ENCODE peak calls at places on chromosomes 2 and 18, in nine cellular contexts. One of them, this sample, is unnamed.

GRCh38 chr2:238097988-238098853 is 1.9 kb upstream of the ESPNL start:
- DNase-seq in GM12892: peak
- DNase-seq in breast epithelium: no peak
- DNase-seq in HCT116: peak
- DNase-seq in HepG2: no peak
- DNase-seq in H54: peak
- DNase-seq in IMR-90: no peak
- DNase-seq in prostate gland: no peak
- DNase-seq in lower leg skin: peak
- DNase-seq in this sample: peak

GRCh38 chr18:44051088-44051487 is 629.6 kb upstream of the SETBP1 start:
- DNase-seq in GM12892: no peak
- DNase-seq in breast epithelium: no peak
- DNase-seq in HCT116: no peak
- DNase-seq in HepG2: no peak
- DNase-seq in H54: no peak
- DNase-seq in IMR-90: no peak
- DNase-seq in prostate gland: no peak
- DNase-seq in lower leg skin: no peak
- DNase-seq in this sample: no peak

GRCh38 chr2:207223051-207223450 is 57.3 kb upstream of the KLF7 start:
- DNase-seq in GM12892: no peak
- DNase-seq in breast epithelium: no peak
- DNase-seq in HCT116: no peak
- DNase-seq in HepG2: no peak
- DNase-seq in H54: no peak
- DNase-seq in IMR-90: peak
- DNase-seq in prostate gland: no peak
- DNase-seq in lower leg skin: no peak
- DNase-seq in this sample: peak

GRCh38 chr2:170845343-170845742 is 28.7 kb downstream of the GAD1 start:
- DNase-seq in GM12892: no peak
- DNase-seq in breast epithelium: no peak
- DNase-seq in HCT116: peak
- DNase-seq in HepG2: no peak
- DNase-seq in H54: no peak
- DNase-seq in IMR-90: no peak
- DNase-seq in prostate gland: no peak
- DNase-seq in lower leg skin: no peak
- DNase-seq in this sample: peak

GRCh38 chr2:232761301-232761907 is 15.0 kb downstream of the KCNJ13 start:
- DNase-seq in GM12892: no peak
- DNase-seq in breast epithelium: no peak
- DNase-seq in HCT116: peak
- DNase-seq in HepG2: peak
- DNase-seq in H54: no peak
- DNase-seq in IMR-90: peak
- DNase-seq in prostate gland: no peak
- DNase-seq in lower leg skin: no peak
- DNase-seq in this sample: peak

GRCh38 chr2:208306291-208306690 is 40.2 kb downstream of the PIKFYVE start:
- DNase-seq in GM12892: no peak
- DNase-seq in breast epithelium: no peak
- DNase-seq in HCT116: no peak
- DNase-seq in HepG2: no peak
- DNase-seq in H54: no peak
- DNase-seq in IMR-90: peak
- DNase-seq in prostate gland: no peak
- DNase-seq in lower leg skin: no peak
- DNase-seq in this sample: no peak

GRCh38 chr18:67199993-67200617 is 316.4 kb downstream of the DSEL start:
- DNase-seq in GM12892: no peak
- DNase-seq in breast epithelium: no peak
- DNase-seq in HCT116: peak
- DNase-seq in HepG2: peak
- DNase-seq in H54: no peak
- DNase-seq in IMR-90: peak
- DNase-seq in prostate gland: no peak
- DNase-seq in lower leg skin: no peak
- DNase-seq in this sample: peak

GRCh38 chr18:70245941-70246537 is 40.6 kb upstream of the RTTN start:
- DNase-seq in GM12892: no peak
- DNase-seq in breast epithelium: no peak
- DNase-seq in HCT116: no peak
- DNase-seq in HepG2: no peak
- DNase-seq in H54: no peak
- DNase-seq in IMR-90: no peak
- DNase-seq in prostate gland: no peak
- DNase-seq in lower leg skin: no peak
- DNase-seq in this sample: no peak

GRCh38 chr18:71068338-71068737 is 779.5 kb downstream of the SOCS6 start:
- DNase-seq in GM12892: no peak
- DNase-seq in breast epithelium: no peak
- DNase-seq in HCT116: no peak
- DNase-seq in HepG2: no peak
- DNase-seq in H54: no peak
- DNase-seq in IMR-90: no peak
- DNase-seq in prostate gland: no peak
- DNase-seq in lower leg skin: no peak
- DNase-seq in this sample: no peak

DNA sequence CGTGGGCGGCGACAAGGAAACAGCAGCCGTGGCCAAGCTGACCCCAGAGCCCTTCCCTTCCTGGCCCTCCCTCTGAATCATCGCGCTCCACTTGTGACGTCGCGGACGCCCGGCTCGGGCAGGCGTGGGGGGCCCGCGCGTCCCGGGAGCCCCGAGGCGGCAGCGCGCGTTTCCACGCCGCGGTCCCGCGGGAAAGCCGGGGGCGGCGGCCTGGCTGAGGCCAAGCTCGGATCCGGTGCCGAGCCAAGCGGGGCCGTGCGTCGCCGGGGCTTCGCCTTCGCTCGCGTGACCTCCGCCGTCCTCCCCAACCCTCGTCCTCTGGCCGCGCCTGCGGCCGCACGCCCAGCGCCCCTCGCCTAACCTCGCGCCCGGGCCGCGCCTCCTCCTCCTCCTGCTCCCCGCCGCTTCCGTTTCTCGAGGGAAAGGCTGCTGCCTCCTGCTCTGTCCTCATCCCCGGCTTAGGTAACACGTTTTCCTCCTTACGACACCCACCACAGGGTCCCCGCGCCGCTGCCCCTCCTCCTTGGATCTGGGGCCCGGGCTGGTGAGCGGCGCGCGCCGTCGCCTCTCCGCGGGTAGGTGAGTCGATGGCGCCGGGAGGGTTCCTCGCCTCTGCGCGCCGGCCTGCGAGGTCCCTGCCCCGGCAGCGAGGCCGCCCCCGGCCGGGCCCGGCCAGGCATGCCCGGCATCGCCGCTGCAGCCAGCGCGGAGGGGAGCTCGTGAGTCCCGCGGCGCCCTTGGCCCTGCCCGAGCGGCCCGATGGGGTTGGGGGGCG is at the start of gene INPP1:
- DNase-seq in GM12892: peak
- DNase-seq in breast epithelium: peak
- DNase-seq in HCT116: no peak
- DNase-seq in HepG2: no peak
- DNase-seq in H54: peak
- DNase-seq in IMR-90: peak
- DNase-seq in prostate gland: peak
- DNase-seq in lower leg skin: peak
- DNase-seq in this sample: peak
- TF ChIP-seq POLR2A in GM12892: peak
- TF ChIP-seq POLR2A in breast epithelium: no peak
- TF ChIP-seq POLR2A in HCT116: peak
- TF ChIP-seq POLR2A in HepG2: peak
- TF ChIP-seq POLR2A in H54: peak
- TF ChIP-seq POLR2A in IMR-90: peak
- TF ChIP-seq POLR2A in prostate gland: peak
- TF ChIP-seq POLR2A in lower leg skin: no peak
- TF ChIP-seq POLR2A in this sample: peak

DNA sequence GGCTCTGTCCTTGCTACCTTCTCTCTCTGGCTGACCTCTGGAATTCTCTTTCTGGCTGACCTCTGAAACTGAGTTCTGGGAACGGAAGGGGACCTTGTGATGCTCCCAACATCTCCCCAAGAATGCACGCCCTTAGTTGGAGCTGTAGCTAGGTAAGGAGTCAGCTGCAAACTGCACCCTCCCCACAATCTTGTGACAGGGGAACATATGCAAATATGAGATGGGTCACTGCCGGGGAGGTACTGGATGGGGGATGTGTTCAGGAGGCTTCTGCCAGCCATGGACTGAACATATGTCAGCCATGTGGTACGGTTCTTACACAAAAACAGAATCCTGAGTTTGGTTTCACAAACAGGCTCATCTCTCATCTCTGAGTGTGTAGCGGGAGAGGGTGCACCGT is 34.2 kb downstream of the BCL2 start:
- DNase-seq in GM12892: peak
- DNase-seq in breast epithelium: no peak
- DNase-seq in HCT116: no peak
- DNase-seq in HepG2: no peak
- DNase-seq in H54: no peak
- DNase-seq in IMR-90: no peak
- DNase-seq in prostate gland: no peak
- DNase-seq in lower leg skin: no peak
- DNase-seq in this sample: no peak
- TF ChIP-seq POLR2A in GM12892: peak
- TF ChIP-seq POLR2A in breast epithelium: no peak
- TF ChIP-seq POLR2A in HCT116: no peak
- TF ChIP-seq POLR2A in HepG2: no peak
- TF ChIP-seq POLR2A in H54: no peak
- TF ChIP-seq POLR2A in IMR-90: no peak
- TF ChIP-seq POLR2A in prostate gland: no peak
- TF ChIP-seq POLR2A in lower leg skin: no peak
- TF ChIP-seq POLR2A in this sample: no peak

GRCh38 chr18:50969448-50969847 is 1.6 kb downstream of the ELAC1 start:
- DNase-seq in GM12892: no peak
- DNase-seq in breast epithelium: no peak
- DNase-seq in HCT116: no peak
- DNase-seq in HepG2: no peak
- DNase-seq in H54: no peak
- DNase-seq in IMR-90: no peak
- DNase-seq in prostate gland: no peak
- DNase-seq in lower leg skin: no peak
- DNase-seq in this sample: no peak
- TF ChIP-seq POLR2A in GM12892: no peak
- TF ChIP-seq POLR2A in breast epithelium: no peak
- TF ChIP-seq POLR2A in HCT116: no peak
- TF ChIP-seq POLR2A in HepG2: no peak
- TF ChIP-seq POLR2A in H54: no peak
- TF ChIP-seq POLR2A in IMR-90: no peak
- TF ChIP-seq POLR2A in prostate gland: no peak
- TF ChIP-seq POLR2A in lower leg skin: no peak
- TF ChIP-seq POLR2A in this sample: no peak

DNA sequence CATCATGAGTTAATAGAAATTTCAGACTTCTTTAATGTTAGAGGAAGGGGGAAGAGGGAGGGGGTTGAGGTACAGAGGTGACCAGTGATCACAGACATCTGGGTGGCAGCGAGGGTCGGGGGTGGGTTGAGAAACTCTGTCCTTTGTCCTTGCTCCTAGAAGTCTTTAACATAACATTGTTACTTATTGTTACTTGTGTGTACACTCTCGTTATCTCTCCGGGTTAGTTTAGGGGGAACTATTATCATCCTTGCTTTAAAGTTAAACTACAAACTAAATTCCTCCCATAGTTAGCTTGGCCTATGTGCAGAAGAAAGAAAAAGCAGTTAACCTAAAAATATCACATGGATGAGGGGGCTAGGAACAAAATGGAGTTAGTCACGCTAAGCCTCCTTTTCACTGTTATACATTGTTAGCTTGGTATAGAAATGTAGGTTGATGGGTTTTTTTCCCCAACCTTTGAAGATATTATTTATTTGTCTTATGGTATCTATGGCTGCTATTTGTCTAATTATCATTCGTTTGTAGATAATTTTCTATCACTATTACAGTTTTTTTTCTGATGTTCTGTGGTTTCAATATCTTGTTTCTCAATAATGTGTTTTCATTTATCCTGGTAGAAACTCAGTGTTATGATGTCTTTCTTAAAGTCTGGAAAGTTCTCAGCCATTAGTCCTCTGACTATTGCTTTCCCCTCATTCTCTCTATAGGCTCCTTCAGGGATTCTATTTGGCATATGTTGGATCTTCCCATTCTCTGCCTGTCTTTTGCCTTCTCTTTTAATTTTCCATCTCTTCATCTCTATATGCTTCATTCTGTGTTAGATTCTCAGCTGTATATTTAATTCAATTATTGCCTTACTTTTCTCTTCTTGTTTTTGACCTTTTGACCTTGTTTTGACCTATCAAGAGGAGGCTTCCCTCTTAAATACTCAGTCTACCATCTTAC is 13.2 kb upstream of the B4GALT6 start:
- DNase-seq in GM12892: no peak
- DNase-seq in breast epithelium: no peak
- DNase-seq in HCT116: no peak
- DNase-seq in HepG2: no peak
- DNase-seq in H54: no peak
- DNase-seq in IMR-90: no peak
- DNase-seq in prostate gland: no peak
- DNase-seq in lower leg skin: no peak
- DNase-seq in this sample: no peak
- TF ChIP-seq POLR2A in GM12892: no peak
- TF ChIP-seq POLR2A in breast epithelium: no peak
- TF ChIP-seq POLR2A in HCT116: no peak
- TF ChIP-seq POLR2A in HepG2: no peak
- TF ChIP-seq POLR2A in H54: no peak
- TF ChIP-seq POLR2A in IMR-90: no peak
- TF ChIP-seq POLR2A in prostate gland: no peak
- TF ChIP-seq POLR2A in lower leg skin: no peak
- TF ChIP-seq POLR2A in this sample: no peak

GRCh38 chr18:36850527-36851201 is 21.7 kb downstream of the KIAA1328 start:
- DNase-seq in GM12892: no peak
- DNase-seq in breast epithelium: no peak
- DNase-seq in HCT116: peak
- DNase-seq in HepG2: peak
- DNase-seq in H54: no peak
- DNase-seq in IMR-90: peak
- DNase-seq in prostate gland: no peak
- DNase-seq in lower leg skin: no peak
- DNase-seq in this sample: peak
- TF ChIP-seq POLR2A in GM12892: no peak
- TF ChIP-seq POLR2A in breast epithelium: no peak
- TF ChIP-seq POLR2A in HCT116: no peak
- TF ChIP-seq POLR2A in HepG2: no peak
- TF ChIP-seq POLR2A in H54: no peak
- TF ChIP-seq POLR2A in IMR-90: no peak
- TF ChIP-seq POLR2A in prostate gland: no peak
- TF ChIP-seq POLR2A in lower leg skin: no peak
- TF ChIP-seq POLR2A in this sample: no peak

This sample was measured in NB4.